ENCODE peak calls at places on chromosomes 5 and 9, in eight cellular contexts. Q, U, R, X, G, V, B and I are unnamed samples. For H3K4me1, the result is how much of the 10 kb centered on the place peaks cover.

GRCh38 chr9:83013261-83013610 is 49.7 kb downstream of the RASEF start:
- DNase-seq in R (no peak), B (no peak), X (no peak), Q (peak), V (no peak), G (no peak), U (no peak), I (no peak)

GRCh38 chr9:116525611-116526010 is 161.5 kb upstream of the TRIM32 start:
- DNase-seq in X (no peak), V (no peak), U (no peak), R (no peak), Q (no peak), B (no peak), G (no peak), I (no peak)

GRCh38 chr5:160545832-160546231 is 124.2 kb downstream of the PTTG1 start:
- DNase-seq in V (no peak), U (no peak), R (no peak), X (no peak), B (no peak), G (no peak), Q (no peak), I (no peak)

GRCh38 chr9:4973902-4974301 is 11.2 kb upstream of the JAK2 start:
- DNase-seq in X (no peak), G (no peak), B (no peak), U (no peak), R (no peak), V (no peak), Q (no peak), I (no peak)

GRCh38 chr5:66327008-66327407 is 182.9 kb downstream of the SREK1 start:
- DNase-seq in X (no peak), U (no peak), V (no peak), B (no peak), R (no peak), Q (no peak), G (no peak), I (no peak)

GRCh38 chr9:89677696-89678393 is 73.0 kb downstream of the GADD45G start:
- DNase-seq in B (no peak), V (peak), G (no peak), R (peak), X (no peak), Q (no peak), U (no peak), I (no peak)

GRCh38 chr5:91146221-91146620 is 236.9 kb downstream of the ARRDC3 start:
- DNase-seq in V (no peak), B (no peak), Q (no peak), X (no peak), G (no peak), U (no peak), R (no peak), I (no peak)

GRCh38 chr5:67816456-67816855 is 399.1 kb upstream of the PIK3R1 start:
- DNase-seq in X (no peak), B (no peak), G (no peak), Q (no peak), U (no peak), V (no peak), R (no peak), I (no peak)

GRCh38 chr5:153998768-153999167 is 39.9 kb downstream of the FAM114A2 start:
- DNase-seq in G (no peak), U (no peak), Q (no peak), V (no peak), R (no peak), X (no peak), B (no peak), I (no peak)

GRCh38 chr5:143151056-143151455 is 252.4 kb downstream of the NR3C1 start:
- DNase-seq in V (no peak), U (no peak), B (no peak), X (no peak), Q (no peak), R (no peak), G (no peak), I (no peak)

GRCh38 chr5:143148461-143149170 is 254.9 kb downstream of the NR3C1 start:
- DNase-seq in V (no peak), R (no peak), X (no peak), U (no peak), Q (no peak), G (no peak), B (no peak), I (no peak)

GRCh38 chr5:143147918-143148317 is 255.6 kb downstream of the NR3C1 start:
- DNase-seq in U (no peak), B (no peak), G (no peak), X (no peak), V (no peak), Q (no peak), R (no peak), I (no peak)

GRCh38 chr5:143147382-143147781 is 256.1 kb downstream of the NR3C1 start:
- DNase-seq in U (no peak), G (no peak), X (no peak), B (no peak), Q (no peak), R (no peak), V (no peak), I (no peak)

DNA sequence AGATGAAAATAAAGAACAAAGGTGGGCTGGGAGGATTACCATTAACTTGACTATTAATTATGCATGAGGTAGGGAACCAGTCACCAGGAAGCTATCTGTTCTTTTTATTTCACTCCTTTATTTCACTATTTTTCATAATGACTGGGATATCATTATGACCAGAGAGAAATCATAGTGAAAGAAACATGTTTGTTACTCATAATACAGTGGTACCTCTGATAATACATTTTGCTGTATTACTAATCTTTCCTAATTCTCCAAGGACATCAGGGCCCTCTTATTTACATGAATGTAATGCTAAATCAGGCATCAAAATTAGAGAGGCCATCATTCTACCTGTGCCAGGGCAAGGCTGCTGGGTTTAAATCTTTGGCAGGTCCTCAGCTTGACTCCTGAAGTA is 253.7 kb downstream of the NR3C1 start:
- DNase-seq in R (no peak), V (no peak), Q (no peak), U (no peak), G (no peak), X (no peak), B (no peak), I (no peak)
- H3K27ac ChIP-seq in R (no peak), V (no peak), Q (no peak), U (no peak), G (no peak), X (no peak), B (peak), I (no peak)

DNA sequence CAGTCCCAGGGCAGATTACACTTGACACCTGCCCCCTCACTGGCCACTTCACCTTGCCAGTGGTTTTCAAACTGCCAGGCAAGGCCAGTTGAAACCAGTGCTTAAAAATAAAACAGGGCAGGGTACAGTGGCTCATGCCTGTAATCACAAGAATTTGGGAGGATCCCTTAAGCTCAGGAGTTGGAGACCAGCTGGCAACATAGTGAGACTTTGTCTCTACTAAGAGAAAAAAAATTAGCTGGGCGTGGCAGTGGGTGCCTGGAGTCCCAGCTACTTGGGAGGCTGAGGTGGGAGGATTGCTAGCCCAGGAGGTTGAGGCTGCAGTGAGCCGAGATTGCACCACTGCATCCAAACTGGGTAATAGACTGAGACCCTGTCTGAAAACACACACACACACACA is 58.1 kb downstream of the ROPN1L start:
- DNase-seq in G (no peak), R (no peak), U (no peak), X (no peak), Q (no peak), V (no peak), B (no peak), I (no peak)
- H3K4me1 ChIP-seq in G (under half), R (under half), U (under half), X (under half), Q (under half), V (under half), B (under half), I (under half)

GRCh38 chr9:128091571-128091970 is 23.5 kb downstream of the SLC25A25 start:
- DNase-seq in U (no peak), G (no peak), X (no peak), R (no peak), B (no peak), Q (no peak), V (no peak), I (no peak)

GRCh38 chr9:128094166-128094949 is 26.3 kb downstream of the SLC25A25 start:
- DNase-seq in U (peak), V (peak), G (peak), X (peak), B (peak), Q (peak), R (peak), I (peak)

GRCh38 chr9:128091144-128091543 is 23.1 kb downstream of the SLC25A25 start:
- DNase-seq in R (no peak), G (peak), V (no peak), U (peak), X (no peak), B (peak), Q (no peak), I (no peak)

GRCh38 chr9:128093016-128093415 is 25.0 kb downstream of the SLC25A25 start:
- DNase-seq in G (no peak), B (no peak), X (no peak), V (no peak), R (no peak), U (no peak), Q (no peak), I (no peak)

GRCh38 chr9:128092199-128092977 is 24.4 kb downstream of the SLC25A25 start:
- DNase-seq in Q (no peak), R (no peak), G (no peak), X (no peak), V (no peak), B (no peak), U (no peak), I (no peak)
- H3K27ac ChIP-seq in Q (no peak), R (peak), G (no peak), X (peak), V (peak), B (peak), U (no peak), I (no peak)

DNA sequence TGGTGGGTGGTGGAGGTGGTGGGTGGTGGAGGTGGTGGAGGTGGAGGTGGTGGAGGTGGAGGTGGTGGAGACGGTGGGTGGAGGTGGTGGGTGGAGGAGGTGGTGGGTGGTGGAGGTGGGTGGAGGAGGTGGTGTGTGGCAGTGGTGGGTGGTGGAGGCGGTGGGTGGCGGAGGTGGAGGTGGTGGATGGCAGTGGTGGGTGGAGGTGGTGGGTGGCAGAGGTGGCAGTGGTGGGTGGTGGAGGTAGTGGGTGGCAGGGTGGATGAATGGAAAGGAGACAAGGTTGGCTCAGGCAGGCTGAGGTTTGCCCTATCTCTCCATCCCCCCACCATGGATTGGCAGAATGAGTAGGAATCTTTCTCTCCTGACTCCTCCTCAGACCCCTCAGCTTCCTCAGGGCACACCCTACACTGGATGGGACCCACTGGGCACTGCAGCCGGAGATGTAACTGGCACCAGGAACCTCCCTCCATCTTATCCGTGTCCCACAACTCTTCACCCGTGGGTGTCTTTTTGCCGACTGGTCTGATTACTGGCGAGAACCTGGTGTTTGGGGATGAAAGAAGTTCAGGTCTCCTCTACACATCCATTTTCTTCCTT is 166.3 kb downstream of the C9orf50 start:
- DNase-seq in G (no peak), V (no peak), R (no peak), X (no peak), B (no peak), Q (no peak), U (no peak), I (no peak)
- H3K4me1 ChIP-seq in G (under half), V (under half), R (under half), X (under half), B (under half), Q (under half), U (under half), I (under half)

GRCh38 chr5:126280343-126280742 is 142.9 kb upstream of the GRAMD2B start:
- DNase-seq in V (no peak), G (no peak), Q (no peak), U (no peak), R (no peak), B (no peak), X (no peak), I (no peak)
- H3K27ac ChIP-seq in V (no peak), G (peak), Q (no peak), U (no peak), R (no peak), B (no peak), X (no peak), I (no peak)